ENCODE peak calls at places on chromosomes 2 and 18, in four cellular contexts. One of them, this sample, is unnamed.

GRCh38 chr2:122136071-122136470 is 380.6 kb downstream of the TSN start:
- DNase-seq in brain microvascular endothelial cell: no peak
- DNase-seq in CD4-positive, alpha-beta memory T cell: no peak
- DNase-seq in psoas muscle: no peak
- DNase-seq in this sample: peak; percentile 84

GRCh38 chr2:173680574-173680973 is 284.6 kb downstream of the SP3 start:
- DNase-seq in brain microvascular endothelial cell: no peak
- DNase-seq in CD4-positive, alpha-beta memory T cell: no peak
- DNase-seq in psoas muscle: no peak
- DNase-seq in this sample: no peak

GRCh38 chr2:24334245-24334633 is 26.1 kb downstream of the ITSN2 start:
- DNase-seq in brain microvascular endothelial cell: no peak
- DNase-seq in CD4-positive, alpha-beta memory T cell: no peak
- DNase-seq in psoas muscle: no peak
- DNase-seq in this sample: no peak

GRCh38 chr2:86038291-86039081 is 67.2 kb downstream of the POLR1A start:
- DNase-seq in brain microvascular endothelial cell: no peak
- DNase-seq in CD4-positive, alpha-beta memory T cell: peak; percentile 97
- DNase-seq in psoas muscle: no peak
- DNase-seq in this sample: peak; percentile 93

GRCh38 chr2:70942900-70943871 is 7.5 kb downstream of the ATP6V1B1 start:
- DNase-seq in brain microvascular endothelial cell: no peak
- DNase-seq in CD4-positive, alpha-beta memory T cell: no peak
- DNase-seq in psoas muscle: no peak
- DNase-seq in this sample: no peak

GRCh38 chr18:77230645-77231044 is 19.0 kb upstream of the GALR1 start:
- DNase-seq in brain microvascular endothelial cell: no peak
- DNase-seq in CD4-positive, alpha-beta memory T cell: no peak
- DNase-seq in psoas muscle: no peak
- DNase-seq in this sample: no peak

GRCh38 chr2:22901471-22901870 is 483.5 kb upstream of the KLHL29 start:
- DNase-seq in brain microvascular endothelial cell: no peak
- DNase-seq in CD4-positive, alpha-beta memory T cell: no peak
- DNase-seq in psoas muscle: no peak
- DNase-seq in this sample: no peak

GRCh38 chr2:172643142-172643541 is 87.3 kb downstream of the PDK1 start:
- DNase-seq in brain microvascular endothelial cell: peak; percentile 47
- DNase-seq in CD4-positive, alpha-beta memory T cell: no peak
- DNase-seq in psoas muscle: no peak
- DNase-seq in this sample: no peak

GRCh38 chr2:128384446-128384845 is 65.8 kb upstream of the HS6ST1 start:
- DNase-seq in brain microvascular endothelial cell: no peak
- DNase-seq in CD4-positive, alpha-beta memory T cell: no peak
- DNase-seq in psoas muscle: peak; percentile 15
- DNase-seq in this sample: no peak

GRCh38 chr2:55056024-55056521 is 5.8 kb upstream of the RTN4 start:
- DNase-seq in brain microvascular endothelial cell: peak; percentile 68
- DNase-seq in CD4-positive, alpha-beta memory T cell: no peak
- DNase-seq in psoas muscle: no peak
- DNase-seq in this sample: no peak

GRCh38 chr2:95044598-95044997 is 19.1 kb downstream of the MAL start:
- DNase-seq in brain microvascular endothelial cell: no peak
- DNase-seq in CD4-positive, alpha-beta memory T cell: no peak
- DNase-seq in psoas muscle: peak; percentile 13
- DNase-seq in this sample: no peak

GRCh38 chr2:225274751-225275150 is 124.8 kb upstream of the NYAP2 start:
- DNase-seq in brain microvascular endothelial cell: peak; percentile 4
- DNase-seq in CD4-positive, alpha-beta memory T cell: no peak
- DNase-seq in psoas muscle: no peak
- DNase-seq in this sample: no peak

GRCh38 chr2:238281826-238282480 is 6.5 kb downstream of the PER2 start:
- DNase-seq in brain microvascular endothelial cell: no peak
- DNase-seq in CD4-positive, alpha-beta memory T cell: no peak
- DNase-seq in psoas muscle: peak; percentile 45
- DNase-seq in this sample: no peak

GRCh38 chr2:219116776-219117646 is 43.6 kb downstream of the NHEJ1 start:
- DNase-seq in brain microvascular endothelial cell: no peak
- DNase-seq in CD4-positive, alpha-beta memory T cell: no peak
- DNase-seq in psoas muscle: no peak
- DNase-seq in this sample: no peak

GRCh38 chr2:219109468-219109867 is 48.7 kb upstream of the IHH start:
- DNase-seq in brain microvascular endothelial cell: no peak
- DNase-seq in CD4-positive, alpha-beta memory T cell: peak; percentile 56
- DNase-seq in psoas muscle: no peak
- DNase-seq in this sample: peak; percentile 77

GRCh38 chr2:219111375-219112069 is 49.1 kb downstream of the NHEJ1 start:
- DNase-seq in brain microvascular endothelial cell: no peak
- DNase-seq in CD4-positive, alpha-beta memory T cell: no peak
- DNase-seq in psoas muscle: no peak
- DNase-seq in this sample: no peak

GRCh38 chr2:219112070-219112421 is 48.6 kb downstream of the NHEJ1 start:
- DNase-seq in brain microvascular endothelial cell: no peak
- DNase-seq in CD4-positive, alpha-beta memory T cell: no peak
- DNase-seq in psoas muscle: no peak
- DNase-seq in this sample: no peak

DNA sequence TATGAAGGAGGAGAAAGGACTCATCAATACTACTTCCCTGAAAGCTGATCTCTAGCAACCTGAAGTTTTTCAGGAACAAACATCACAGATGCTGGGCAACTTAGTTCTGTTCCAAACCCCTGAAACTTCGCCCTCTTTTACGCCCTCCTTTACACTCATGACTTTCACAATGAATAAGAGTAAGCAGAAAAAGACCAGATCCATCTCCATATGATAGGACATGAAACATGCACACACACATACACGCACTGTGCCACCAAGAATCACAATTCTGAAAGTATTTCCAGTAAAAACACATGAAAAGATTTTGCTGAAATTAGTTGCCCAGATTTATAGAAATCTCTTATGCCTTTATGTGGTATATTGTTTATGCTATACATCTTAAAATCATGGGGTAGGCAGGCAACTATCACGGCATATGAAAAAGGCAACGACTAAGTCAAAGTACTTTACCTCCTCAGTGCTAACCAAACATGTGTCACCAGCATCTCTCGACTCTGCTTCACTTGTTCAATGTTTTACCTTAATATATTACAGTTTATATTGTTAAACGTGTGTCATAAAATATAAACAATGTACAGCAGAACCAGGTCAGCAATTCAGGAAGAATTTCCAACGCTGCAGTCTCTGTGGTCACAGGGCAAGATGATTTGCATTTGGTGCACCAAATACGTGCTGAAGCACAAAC is 47.8 kb downstream of the NHEJ1 start:
- DNase-seq in brain microvascular endothelial cell: no peak
- DNase-seq in CD4-positive, alpha-beta memory T cell: no peak
- DNase-seq in psoas muscle: no peak
- DNase-seq in this sample: no peak
- H3K4me3 ChIP-seq in brain microvascular endothelial cell: no peak overlapping the region
- H3K4me3 ChIP-seq in CD4-positive, alpha-beta memory T cell: no peak overlapping the region
- H3K4me3 ChIP-seq in psoas muscle: no peak overlapping the region
- H3K4me3 ChIP-seq in this sample: no peak overlapping the region

GRCh38 chr2:170819941-170820646 is 3.4 kb downstream of the GAD1 start:
- DNase-seq in brain microvascular endothelial cell: no peak
- DNase-seq in CD4-positive, alpha-beta memory T cell: no peak
- DNase-seq in psoas muscle: no peak
- DNase-seq in this sample: no peak
- H3K4me3 ChIP-seq in brain microvascular endothelial cell: no peak overlapping the region
- H3K4me3 ChIP-seq in CD4-positive, alpha-beta memory T cell: peak overlapping the region; percentile 51
- H3K4me3 ChIP-seq in psoas muscle: peak overlapping the region; percentile 30
- H3K4me3 ChIP-seq in this sample: peak overlapping the region; percentile 25

GRCh38 chr18:35029770-35030169 is 11.4 kb upstream of the MAPRE2 start:
- DNase-seq in brain microvascular endothelial cell: no peak
- DNase-seq in CD4-positive, alpha-beta memory T cell: no peak
- DNase-seq in psoas muscle: no peak
- DNase-seq in this sample: peak; percentile 57

GRCh38 chr18:35028556-35028955 is 12.7 kb upstream of the MAPRE2 start:
- DNase-seq in brain microvascular endothelial cell: no peak
- DNase-seq in CD4-positive, alpha-beta memory T cell: no peak
- DNase-seq in psoas muscle: no peak
- DNase-seq in this sample: no peak

GRCh38 chr18:35027206-35027605 is 14.0 kb upstream of the MAPRE2 start:
- DNase-seq in brain microvascular endothelial cell: no peak
- DNase-seq in CD4-positive, alpha-beta memory T cell: no peak
- DNase-seq in psoas muscle: peak; percentile 18
- DNase-seq in this sample: peak; percentile 51

GRCh38 chr18:35030234-35030989 is 10.8 kb upstream of the MAPRE2 start:
- DNase-seq in brain microvascular endothelial cell: no peak
- DNase-seq in CD4-positive, alpha-beta memory T cell: peak; percentile 72
- DNase-seq in psoas muscle: no peak
- DNase-seq in this sample: peak; percentile 96

DNA sequence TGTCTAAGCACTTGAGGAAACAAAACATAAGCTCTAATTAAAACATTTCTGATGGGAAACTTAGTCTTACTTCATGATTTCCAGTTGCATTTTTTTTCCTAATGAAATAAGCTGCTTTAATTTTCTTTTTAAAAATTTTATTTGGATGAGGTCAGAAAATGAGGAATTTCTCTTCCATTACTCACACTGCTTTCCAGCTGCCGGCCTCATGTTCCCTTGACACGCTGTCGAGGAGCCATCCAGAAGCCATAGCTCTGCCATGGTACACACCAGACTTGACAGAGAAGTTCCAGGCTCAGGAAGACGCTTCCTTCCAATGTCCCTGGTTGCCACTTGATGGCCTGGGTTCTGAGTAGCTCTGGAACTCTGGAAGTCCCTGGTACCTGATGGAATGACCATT is 12.1 kb upstream of the MAPRE2 start:
- DNase-seq in brain microvascular endothelial cell: peak; percentile 62
- DNase-seq in CD4-positive, alpha-beta memory T cell: no peak
- DNase-seq in psoas muscle: peak; percentile 52
- DNase-seq in this sample: no peak
- H3K4me3 ChIP-seq in brain microvascular endothelial cell: no peak overlapping the region
- H3K4me3 ChIP-seq in CD4-positive, alpha-beta memory T cell: peak overlapping the region; percentile 60
- H3K4me3 ChIP-seq in psoas muscle: no peak overlapping the region
- H3K4me3 ChIP-seq in this sample: no peak overlapping the region

GRCh38 chr2:112140413-112140802 is 2.2 kb downstream of the FBLN7 start:
- DNase-seq in brain microvascular endothelial cell: no peak
- DNase-seq in CD4-positive, alpha-beta memory T cell: no peak
- DNase-seq in psoas muscle: no peak
- DNase-seq in this sample: no peak
- H3K4me3 ChIP-seq in brain microvascular endothelial cell: no peak overlapping the region
- H3K4me3 ChIP-seq in CD4-positive, alpha-beta memory T cell: no peak overlapping the region
- H3K4me3 ChIP-seq in psoas muscle: peak overlapping the region; percentile 47
- H3K4me3 ChIP-seq in this sample: no peak overlapping the region

This sample was measured in Jurkat, Clone E6-1.